ENCODE peak calls at places on chromosomes 5 and 9, in seven cellular contexts. One of them, this sample, is unnamed.

GRCh38 chr5:168649306-168649705 is 70.1 kb upstream of the PANK3 start:
- DNase-seq in stomach: no peak
- DNase-seq in SJSA1: no peak
- DNase-seq in PC-9: no peak
- DNase-seq in left ventricle myocardium inferior: no peak
- DNase-seq in CD8-positive, alpha-beta memory T cell: no peak
- DNase-seq in endodermal cell: no peak
- DNase-seq in this sample: no peak

GRCh38 chr9:133855802-133856592 is 117.8 kb upstream of the SARDH start:
- DNase-seq in stomach: peak; percentile 53
- DNase-seq in SJSA1: no peak
- DNase-seq in PC-9: no peak
- DNase-seq in left ventricle myocardium inferior: no peak
- DNase-seq in CD8-positive, alpha-beta memory T cell: no peak
- DNase-seq in endodermal cell: no peak
- DNase-seq in this sample: peak; percentile 74

GRCh38 chr5:14415516-14416074 is 166.0 kb upstream of the OTULINL start:
- DNase-seq in stomach: no peak
- DNase-seq in SJSA1: no peak
- DNase-seq in PC-9: no peak
- DNase-seq in left ventricle myocardium inferior: no peak
- DNase-seq in CD8-positive, alpha-beta memory T cell: no peak
- DNase-seq in endodermal cell: no peak
- DNase-seq in this sample: no peak

GRCh38 chr9:107487521-107488399 is 1.8 kb downstream of the KLF4 start:
- DNase-seq in stomach: peak; percentile 68
- DNase-seq in SJSA1: no peak
- DNase-seq in PC-9: peak; percentile 82
- DNase-seq in left ventricle myocardium inferior: peak; percentile 45
- DNase-seq in CD8-positive, alpha-beta memory T cell: no peak
- DNase-seq in endodermal cell: peak; percentile 93
- DNase-seq in this sample: peak; percentile 82

GRCh38 chr5:123438902-123439301 is 15.7 kb upstream of the CEP120 start:
- DNase-seq in stomach: no peak
- DNase-seq in SJSA1: no peak
- DNase-seq in PC-9: no peak
- DNase-seq in left ventricle myocardium inferior: no peak
- DNase-seq in CD8-positive, alpha-beta memory T cell: no peak
- DNase-seq in endodermal cell: no peak
- DNase-seq in this sample: no peak

GRCh38 chr5:60826653-60827052 is 17.4 kb downstream of the ELOVL7 start:
- DNase-seq in stomach: no peak
- DNase-seq in SJSA1: no peak
- DNase-seq in PC-9: no peak
- DNase-seq in left ventricle myocardium inferior: no peak
- DNase-seq in CD8-positive, alpha-beta memory T cell: no peak
- DNase-seq in endodermal cell: no peak
- DNase-seq in this sample: no peak

GRCh38 chr5:142845954-142846398 is 75.8 kb downstream of the ARHGAP26 start:
- DNase-seq in stomach: peak; percentile 38
- DNase-seq in SJSA1: no peak
- DNase-seq in PC-9: peak; percentile 65
- DNase-seq in left ventricle myocardium inferior: no peak
- DNase-seq in CD8-positive, alpha-beta memory T cell: no peak
- DNase-seq in endodermal cell: peak; percentile 77
- DNase-seq in this sample: no peak

GRCh38 chr5:139462582-139463276 is at the start of gene ECSCR:
- DNase-seq in stomach: no peak
- DNase-seq in SJSA1: no peak
- DNase-seq in PC-9: no peak
- DNase-seq in left ventricle myocardium inferior: peak; percentile 55
- DNase-seq in CD8-positive, alpha-beta memory T cell: no peak
- DNase-seq in endodermal cell: peak; percentile 81
- DNase-seq in this sample: no peak

GRCh38 chr9:136093331-136093986 is 1.6 kb downstream of the NACC2 start:
- DNase-seq in stomach: peak; percentile 54
- DNase-seq in SJSA1: no peak
- DNase-seq in PC-9: peak; percentile 66
- DNase-seq in left ventricle myocardium inferior: no peak
- DNase-seq in CD8-positive, alpha-beta memory T cell: no peak
- DNase-seq in endodermal cell: peak; percentile 72
- DNase-seq in this sample: no peak

GRCh38 chr5:157857821-157858526 is 971 bp downstream of the CLINT1 start:
- DNase-seq in stomach: no peak
- DNase-seq in SJSA1: peak; percentile 46
- DNase-seq in PC-9: no peak
- DNase-seq in left ventricle myocardium inferior: no peak
- DNase-seq in CD8-positive, alpha-beta memory T cell: peak; percentile 11
- DNase-seq in endodermal cell: no peak
- DNase-seq in this sample: no peak

GRCh38 chr5:93342563-93343061 is 238.4 kb downstream of the NR2F1-AS1 start:
- DNase-seq in stomach: no peak
- DNase-seq in SJSA1: no peak
- DNase-seq in PC-9: no peak
- DNase-seq in left ventricle myocardium inferior: no peak
- DNase-seq in CD8-positive, alpha-beta memory T cell: no peak
- DNase-seq in endodermal cell: no peak
- DNase-seq in this sample: no peak

GRCh38 chr9:1869843-1870242 is 145.3 kb upstream of the SMARCA2 start:
- DNase-seq in stomach: no peak
- DNase-seq in SJSA1: no peak
- DNase-seq in PC-9: peak; percentile 1
- DNase-seq in left ventricle myocardium inferior: no peak
- DNase-seq in CD8-positive, alpha-beta memory T cell: no peak
- DNase-seq in endodermal cell: peak; percentile 83
- DNase-seq in this sample: no peak

GRCh38 chr5:157388148-157388547 is 71.9 kb upstream of the NIPAL4 start:
- DNase-seq in stomach: no peak
- DNase-seq in SJSA1: no peak
- DNase-seq in PC-9: no peak
- DNase-seq in left ventricle myocardium inferior: no peak
- DNase-seq in CD8-positive, alpha-beta memory T cell: no peak
- DNase-seq in endodermal cell: no peak
- DNase-seq in this sample: no peak

GRCh38 chr9:13358128-13358527 is 78.6 kb upstream of the MPDZ start:
- DNase-seq in stomach: no peak
- DNase-seq in SJSA1: peak; percentile 82
- DNase-seq in PC-9: no peak
- DNase-seq in left ventricle myocardium inferior: no peak
- DNase-seq in CD8-positive, alpha-beta memory T cell: no peak
- DNase-seq in endodermal cell: no peak
- DNase-seq in this sample: no peak

GRCh38 chr5:143176048-143176447 is 227.4 kb downstream of the NR3C1 start:
- DNase-seq in stomach: no peak
- DNase-seq in SJSA1: no peak
- DNase-seq in PC-9: no peak
- DNase-seq in left ventricle myocardium inferior: no peak
- DNase-seq in CD8-positive, alpha-beta memory T cell: no peak
- DNase-seq in endodermal cell: no peak
- DNase-seq in this sample: no peak

GRCh38 chr9:115202181-115202580 is 84.2 kb upstream of the TNC start:
- DNase-seq in stomach: no peak
- DNase-seq in SJSA1: no peak
- DNase-seq in PC-9: no peak
- DNase-seq in left ventricle myocardium inferior: no peak
- DNase-seq in CD8-positive, alpha-beta memory T cell: no peak
- DNase-seq in endodermal cell: no peak
- DNase-seq in this sample: no peak

GRCh38 chr9:115207003-115207837 is 89.3 kb upstream of the TNC start:
- DNase-seq in stomach: no peak
- DNase-seq in SJSA1: no peak
- DNase-seq in PC-9: no peak
- DNase-seq in left ventricle myocardium inferior: no peak
- DNase-seq in CD8-positive, alpha-beta memory T cell: no peak
- DNase-seq in endodermal cell: peak; percentile 78
- DNase-seq in this sample: no peak

GRCh38 chr9:115200711-115201505 is 83.0 kb upstream of the TNC start:
- DNase-seq in stomach: no peak
- DNase-seq in SJSA1: no peak
- DNase-seq in PC-9: no peak
- DNase-seq in left ventricle myocardium inferior: no peak
- DNase-seq in CD8-positive, alpha-beta memory T cell: no peak
- DNase-seq in endodermal cell: no peak
- DNase-seq in this sample: no peak

GRCh38 chr9:115204827-115205506 is 87.0 kb upstream of the TNC start:
- DNase-seq in stomach: no peak
- DNase-seq in SJSA1: peak; percentile 58
- DNase-seq in PC-9: no peak
- DNase-seq in left ventricle myocardium inferior: no peak
- DNase-seq in CD8-positive, alpha-beta memory T cell: no peak
- DNase-seq in endodermal cell: no peak
- DNase-seq in this sample: no peak

DNA sequence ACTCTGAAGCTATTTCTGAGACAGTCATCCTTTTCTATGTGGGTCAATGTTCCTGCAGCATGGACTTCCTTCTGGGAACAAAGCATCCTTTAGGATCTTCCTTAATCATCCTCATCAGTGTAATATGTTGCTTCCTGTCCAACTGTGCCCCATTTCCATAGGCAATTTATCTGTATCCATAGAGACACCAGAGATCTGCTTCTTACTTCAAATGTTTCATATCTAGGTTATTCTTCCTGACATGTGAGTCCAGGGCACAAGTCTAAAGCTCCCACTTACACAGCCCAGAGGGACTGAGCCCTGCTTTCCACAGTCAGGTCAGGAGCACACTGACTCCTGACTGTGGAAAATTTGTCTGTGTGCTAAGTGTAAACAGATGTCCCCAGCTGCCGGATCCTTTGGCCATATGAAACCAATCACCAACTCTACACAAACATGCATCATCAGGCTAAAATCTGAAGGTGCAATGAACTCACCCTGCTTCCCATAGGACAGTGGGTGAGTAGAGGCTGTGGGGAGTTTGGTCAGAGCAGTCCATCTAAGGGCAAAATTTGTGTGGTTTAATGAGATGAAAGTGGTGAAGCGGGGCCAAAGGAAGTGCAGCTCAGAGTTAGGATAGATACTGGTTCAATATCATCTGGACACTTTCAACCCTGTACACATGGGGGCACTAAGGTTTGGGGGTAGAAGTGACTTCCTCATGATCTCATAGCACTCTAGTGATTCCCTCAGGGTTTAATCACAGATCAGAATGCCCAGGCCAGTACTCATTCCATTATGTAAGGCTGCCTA is 85.2 kb upstream of the TNC start:
- DNase-seq in stomach: no peak
- DNase-seq in SJSA1: peak; percentile 7
- DNase-seq in PC-9: no peak
- DNase-seq in left ventricle myocardium inferior: peak; percentile 28
- DNase-seq in CD8-positive, alpha-beta memory T cell: no peak
- DNase-seq in endodermal cell: no peak
- DNase-seq in this sample: no peak
- H3K4me1 ChIP-seq in stomach: no peaks in the 10 kb centered on the region
- H3K4me1 ChIP-seq in SJSA1: peaks cover 45% of the 10 kb centered on the region
- H3K4me1 ChIP-seq in PC-9: peaks cover 21% of the 10 kb centered on the region
- H3K4me1 ChIP-seq in left ventricle myocardium inferior: no peaks in the 10 kb centered on the region
- H3K4me1 ChIP-seq in CD8-positive, alpha-beta memory T cell: no peaks in the 10 kb centered on the region
- H3K4me1 ChIP-seq in endodermal cell: peaks cover 15% of the 10 kb centered on the region
- H3K4me1 ChIP-seq in this sample: peaks cover 12% of the 10 kb centered on the region

GRCh38 chr5:132827943-132828673 is 2.3 kb downstream of the SHROOM1 start:
- DNase-seq in stomach: no peak
- DNase-seq in SJSA1: no peak
- DNase-seq in PC-9: no peak
- DNase-seq in left ventricle myocardium inferior: no peak
- DNase-seq in CD8-positive, alpha-beta memory T cell: no peak
- DNase-seq in endodermal cell: no peak
- DNase-seq in this sample: no peak
- H3K27me3 ChIP-seq in stomach: peaks cover 5% of the 10 kb centered on the region
- H3K27me3 ChIP-seq in SJSA1: no peaks in the 10 kb centered on the region
- H3K27me3 ChIP-seq in PC-9: no peaks in the 10 kb centered on the region
- H3K27me3 ChIP-seq in left ventricle myocardium inferior: no peaks in the 10 kb centered on the region
- H3K27me3 ChIP-seq in CD8-positive, alpha-beta memory T cell: peaks cover 33% of the 10 kb centered on the region
- H3K27me3 ChIP-seq in endodermal cell: peaks cover 73% of the 10 kb centered on the region
- H3K27me3 ChIP-seq in this sample: no peaks in the 10 kb centered on the region

GRCh38 chr5:76544268-76544926 is 78.8 kb downstream of the F2RL2 start:
- DNase-seq in stomach: peak; percentile 76
- DNase-seq in SJSA1: no peak
- DNase-seq in PC-9: no peak
- DNase-seq in left ventricle myocardium inferior: no peak
- DNase-seq in CD8-positive, alpha-beta memory T cell: peak; percentile 31
- DNase-seq in endodermal cell: peak; percentile 78
- DNase-seq in this sample: no peak

GRCh38 chr5:76542887-76543690 is 80.1 kb downstream of the F2RL2 start:
- DNase-seq in stomach: peak; percentile 42
- DNase-seq in SJSA1: no peak
- DNase-seq in PC-9: no peak
- DNase-seq in left ventricle myocardium inferior: no peak
- DNase-seq in CD8-positive, alpha-beta memory T cell: peak; percentile 50
- DNase-seq in endodermal cell: no peak
- DNase-seq in this sample: peak; percentile 69

GRCh38 chr5:76546497-76547102 is 76.6 kb downstream of the F2RL2 start:
- DNase-seq in stomach: no peak
- DNase-seq in SJSA1: no peak
- DNase-seq in PC-9: no peak
- DNase-seq in left ventricle myocardium inferior: no peak
- DNase-seq in CD8-positive, alpha-beta memory T cell: no peak
- DNase-seq in endodermal cell: no peak
- DNase-seq in this sample: no peak

GRCh38 chr5:76547242-76547890 is 75.8 kb downstream of the F2RL2 start:
- DNase-seq in stomach: no peak
- DNase-seq in SJSA1: no peak
- DNase-seq in PC-9: no peak
- DNase-seq in left ventricle myocardium inferior: no peak
- DNase-seq in CD8-positive, alpha-beta memory T cell: no peak
- DNase-seq in endodermal cell: no peak
- DNase-seq in this sample: no peak

DNA sequence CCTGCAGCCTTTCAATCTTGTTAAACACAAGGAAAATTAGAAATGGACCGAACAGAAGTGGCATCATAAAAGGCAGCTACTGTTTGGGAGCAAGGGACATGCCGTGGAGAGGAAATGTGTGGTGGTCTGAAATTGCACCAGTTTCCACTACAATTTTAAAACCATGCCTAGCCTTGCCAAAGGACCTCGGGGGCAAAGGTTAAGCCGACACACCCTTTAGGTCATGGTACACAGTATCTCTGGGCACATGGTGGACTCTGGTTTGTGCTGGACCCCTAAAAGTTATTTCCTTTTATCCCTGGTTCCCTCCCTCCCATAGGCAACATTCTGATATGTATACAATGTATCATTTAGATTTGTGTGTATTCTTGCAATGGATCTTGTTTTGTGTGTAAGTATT is 78.0 kb downstream of the F2RL2 start:
- DNase-seq in stomach: no peak
- DNase-seq in SJSA1: no peak
- DNase-seq in PC-9: no peak
- DNase-seq in left ventricle myocardium inferior: no peak
- DNase-seq in CD8-positive, alpha-beta memory T cell: no peak
- DNase-seq in endodermal cell: no peak
- DNase-seq in this sample: no peak
- H3K4me1 ChIP-seq in stomach: peaks cover 83% of the 10 kb centered on the region
- H3K4me1 ChIP-seq in SJSA1: no peaks in the 10 kb centered on the region
- H3K4me1 ChIP-seq in PC-9: no peaks in the 10 kb centered on the region
- H3K4me1 ChIP-seq in left ventricle myocardium inferior: no peaks in the 10 kb centered on the region
- H3K4me1 ChIP-seq in CD8-positive, alpha-beta memory T cell: peaks cover 74% of the 10 kb centered on the region
- H3K4me1 ChIP-seq in endodermal cell: peaks cover 9% of the 10 kb centered on the region
- H3K4me1 ChIP-seq in this sample: peaks cover 42% of the 10 kb centered on the region

DNA sequence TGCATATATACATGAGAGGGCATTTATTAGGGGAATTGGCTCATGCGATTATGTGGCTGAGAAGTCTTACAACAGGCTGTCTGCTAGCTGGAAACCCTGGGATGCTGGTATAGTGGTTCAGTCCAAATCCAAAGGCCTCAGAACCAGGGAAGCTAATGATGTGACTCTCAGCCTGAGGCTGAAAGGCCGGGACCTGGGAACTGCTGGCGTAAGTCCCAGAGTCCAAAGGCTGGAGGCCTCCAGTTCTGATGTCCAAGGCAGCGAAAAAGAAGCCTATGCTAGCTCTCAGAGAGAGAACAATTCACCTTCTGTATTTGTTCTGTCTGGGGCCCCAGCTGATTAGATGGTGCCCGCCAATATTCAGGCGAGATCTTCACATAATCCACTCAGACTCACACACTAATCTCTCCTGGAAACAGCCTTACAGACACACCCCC is 84.1 kb downstream of the KIAA1958 start:
- DNase-seq in stomach: peak; percentile 74
- DNase-seq in SJSA1: no peak
- DNase-seq in PC-9: no peak
- DNase-seq in left ventricle myocardium inferior: no peak
- DNase-seq in CD8-positive, alpha-beta memory T cell: no peak
- DNase-seq in endodermal cell: no peak
- DNase-seq in this sample: no peak
- H3K27me3 ChIP-seq in stomach: no peaks in the 10 kb centered on the region
- H3K27me3 ChIP-seq in SJSA1: no peaks in the 10 kb centered on the region
- H3K27me3 ChIP-seq in PC-9: no peaks in the 10 kb centered on the region
- H3K27me3 ChIP-seq in left ventricle myocardium inferior: no peaks in the 10 kb centered on the region
- H3K27me3 ChIP-seq in CD8-positive, alpha-beta memory T cell: no peaks in the 10 kb centered on the region
- H3K27me3 ChIP-seq in endodermal cell: no peaks in the 10 kb centered on the region
- H3K27me3 ChIP-seq in this sample: no peaks in the 10 kb centered on the region